ENCODE peak calls at places on chromosomes 3 and 15, in ten cellular contexts. C is heart right ventricle, D is Calu3, K is psoas muscle, U is GM23338, X is kidney, Z is fibroblast of mammary gland, I is astrocyte of the cerebellum, P is GM13976, S is B cell. N is an unnamed sample.

GRCh38 chr3:170154084-170154483 is 27.4 kb downstream of the PHC3 start:
- DNase-seq in C (no peak), D (no peak), K (no peak), U (no peak), X (no peak), Z (peak), I (no peak), P (no peak), S (no peak), N (peak)

GRCh38 chr3:30711867-30712266 is 105.5 kb downstream of the TGFBR2 start:
- DNase-seq in C (no peak), D (no peak), K (no peak), U (no peak), X (no peak), Z (no peak), I (no peak), P (no peak), S (no peak), N (no peak)

GRCh38 chr15:29652595-29652994 is 169.7 kb downstream of the TJP1 start:
- DNase-seq in C (no peak), D (no peak), K (no peak), U (no peak), X (no peak), Z (no peak), I (no peak), P (no peak), S (no peak), N (no peak)

GRCh38 chr3:120615863-120616599 is 19.9 kb downstream of the NDUFB4 start:
- DNase-seq in C (peak), D (no peak), K (peak), U (peak), X (peak), Z (peak), I (no peak), P (no peak), S (no peak), N (peak)

GRCh38 chr15:45734244-45734643 is 99.4 kb downstream of the SQOR start:
- DNase-seq in C (no peak), D (no peak), K (no peak), U (no peak), X (no peak), Z (no peak), I (no peak), P (no peak), S (no peak), N (no peak)

GRCh38 chr3:131217296-131217741 is 164.3 kb upstream of the NUDT16 start:
- DNase-seq in C (no peak), D (peak), K (no peak), U (no peak), X (no peak), Z (peak), I (no peak), P (no peak), S (no peak), N (no peak)

GRCh38 chr15:34984884-34985630 is 3.0 kb downstream of the ZNF770 start:
- DNase-seq in C (no peak), D (no peak), K (peak), U (no peak), X (no peak), Z (peak), I (no peak), P (no peak), S (no peak), N (no peak)

GRCh38 chr15:31440754-31441298 is 114.2 kb downstream of the KLF13 start:
- DNase-seq in C (peak), D (no peak), K (peak), U (peak), X (peak), Z (peak), I (no peak), P (peak), S (peak), N (no peak)

GRCh38 chr3:127140501-127141460 is 52.1 kb upstream of the PRR23E start:
- DNase-seq in C (no peak), D (no peak), K (no peak), U (no peak), X (no peak), Z (no peak), I (no peak), P (no peak), S (no peak), N (no peak)

GRCh38 chr15:27124287-27124830 is 153.4 kb downstream of the GABRG3 start:
- DNase-seq in C (no peak), D (no peak), K (no peak), U (no peak), X (no peak), Z (no peak), I (no peak), P (no peak), S (no peak), N (no peak)

GRCh38 chr3:12479919-12480425 is 4.3 kb upstream of the TSEN2 start:
- DNase-seq in C (peak), D (peak), K (no peak), U (peak), X (no peak), Z (peak), I (peak), P (peak), S (peak), N (no peak)

GRCh38 chr3:156417733-156418132 is 137.2 kb downstream of the SSR3 start:
- DNase-seq in C (no peak), D (no peak), K (no peak), U (no peak), X (no peak), Z (no peak), I (no peak), P (no peak), S (no peak), N (no peak)

GRCh38 chr15:98794754-98795153 is 146.4 kb downstream of the IGF1R start:
- DNase-seq in C (no peak), D (no peak), K (no peak), U (peak), X (no peak), Z (peak), I (no peak), P (no peak), S (no peak), N (no peak)

GRCh38 chr3:11452988-11453847 is 181.0 kb downstream of the ATG7 start:
- DNase-seq in C (peak), D (no peak), K (no peak), U (no peak), X (no peak), Z (peak), I (peak), P (no peak), S (no peak), N (no peak)

GRCh38 chr15:32641517-32642059 is at the start of gene SCG5:
- DNase-seq in C (no peak), D (no peak), K (no peak), U (peak), X (no peak), Z (peak), I (no peak), P (no peak), S (no peak), N (no peak)

GRCh38 chr15:87477056-87477455 is 779.5 kb downstream of the NTRK3 start:
- DNase-seq in C (no peak), D (no peak), K (no peak), U (no peak), X (no peak), Z (no peak), I (no peak), P (no peak), S (no peak), N (no peak)

GRCh38 chr3:183410280-183410679 is 18.1 kb downstream of the MCF2L2 start:
- DNase-seq in C (no peak), D (no peak), K (no peak), U (no peak), X (no peak), Z (peak), I (no peak), P (no peak), S (no peak), N (no peak)

GRCh38 chr3:141114816-141115458 is 63.8 kb downstream of the SPSB4 start:
- DNase-seq in C (no peak), D (peak), K (no peak), U (peak), X (no peak), Z (no peak), I (no peak), P (no peak), S (no peak), N (no peak)

GRCh38 chr3:50233176-50233575 is 2.8 kb upstream of the GNAI2 start:
- DNase-seq in C (no peak), D (no peak), K (no peak), U (no peak), X (no peak), Z (no peak), I (no peak), P (no peak), S (no peak), N (no peak)

DNA sequence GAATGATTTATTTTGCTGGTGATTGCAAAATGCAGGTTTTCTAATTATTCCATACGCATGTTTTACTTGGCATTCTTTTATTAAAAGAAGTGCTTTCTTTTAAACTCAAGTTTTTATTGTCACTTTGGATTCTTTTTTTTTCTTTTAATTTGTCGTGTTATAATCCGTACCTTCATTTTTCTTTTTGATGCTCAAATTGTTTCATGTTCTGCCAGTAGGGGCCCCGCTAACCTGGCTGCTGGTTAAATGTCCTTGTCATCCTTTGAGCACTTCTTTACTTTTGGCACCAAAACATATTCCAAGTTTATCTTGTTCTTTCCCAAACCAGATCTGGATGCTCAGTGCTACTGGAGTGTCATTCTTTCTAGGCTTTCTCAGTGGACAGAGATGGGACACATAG is 31.6 kb downstream of the MED12L start:
- DNase-seq in C (no peak), D (no peak), K (no peak), U (no peak), X (no peak), Z (no peak), I (no peak), P (no peak), S (no peak), N (no peak)
- TF ChIP-seq CTCF in C (no peak), D (no peak), K (no peak), U (peak), X (no peak), Z (no peak), I (no peak), P (no peak), S (no peak), N (no peak)

DNA sequence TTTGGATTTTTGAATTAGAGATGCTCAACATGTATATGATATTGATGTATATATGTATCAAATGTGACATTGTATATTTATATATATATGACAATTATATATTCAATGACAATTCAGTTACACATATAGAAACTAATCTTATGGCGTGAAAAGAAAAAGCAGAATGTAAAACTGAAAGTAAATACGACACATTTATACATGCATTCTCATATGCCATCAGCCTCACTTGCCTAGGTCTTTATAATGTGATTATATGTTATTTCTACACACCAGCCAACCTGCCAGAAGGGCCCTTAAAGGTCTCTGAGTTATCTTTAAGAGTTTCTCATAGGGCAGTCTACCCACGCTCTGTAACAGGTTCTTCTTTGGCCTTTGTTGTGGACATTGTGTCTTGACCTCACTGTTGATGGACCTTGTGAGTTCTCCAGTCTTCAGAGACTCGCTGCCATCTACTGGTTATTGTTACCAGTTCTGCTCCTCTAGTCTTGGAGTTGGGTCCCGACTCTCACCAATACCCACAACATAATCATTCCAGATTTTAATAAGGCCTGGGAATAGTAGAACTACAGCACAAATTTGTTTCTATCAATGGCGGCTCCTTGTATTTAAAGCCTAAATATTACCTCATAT is 371.5 kb upstream of the GOLIM4 start:
- DNase-seq in C (peak), D (peak), K (no peak), U (peak), X (no peak), Z (peak), I (peak), P (peak), S (no peak), N (peak)
- TF ChIP-seq CTCF in C (peak), D (peak), K (peak), U (peak), X (no peak), Z (peak), I (peak), P (peak), S (no peak), N (peak)

GRCh38 chr3:128725547-128725931 is 444 bp upstream of the RAB7A start:
- DNase-seq in C (no peak), D (no peak), K (no peak), U (no peak), X (no peak), Z (no peak), I (no peak), P (no peak), S (peak), N (no peak)

GRCh38 chr3:128726691-128727031 is 678 bp downstream of the RAB7A start:
- DNase-seq in C (peak), D (peak), K (peak), U (peak), X (peak), Z (peak), I (peak), P (no peak), S (no peak), N (peak)

GRCh38 chr3:128727485-128727884 is 1.5 kb downstream of the RAB7A start:
- DNase-seq in C (no peak), D (no peak), K (no peak), U (no peak), X (no peak), Z (no peak), I (no peak), P (no peak), S (no peak), N (no peak)

GRCh38 chr3:128727059-128727458 is 1.1 kb downstream of the RAB7A start:
- DNase-seq in C (no peak), D (no peak), K (no peak), U (no peak), X (no peak), Z (no peak), I (no peak), P (no peak), S (no peak), N (no peak)

DNA sequence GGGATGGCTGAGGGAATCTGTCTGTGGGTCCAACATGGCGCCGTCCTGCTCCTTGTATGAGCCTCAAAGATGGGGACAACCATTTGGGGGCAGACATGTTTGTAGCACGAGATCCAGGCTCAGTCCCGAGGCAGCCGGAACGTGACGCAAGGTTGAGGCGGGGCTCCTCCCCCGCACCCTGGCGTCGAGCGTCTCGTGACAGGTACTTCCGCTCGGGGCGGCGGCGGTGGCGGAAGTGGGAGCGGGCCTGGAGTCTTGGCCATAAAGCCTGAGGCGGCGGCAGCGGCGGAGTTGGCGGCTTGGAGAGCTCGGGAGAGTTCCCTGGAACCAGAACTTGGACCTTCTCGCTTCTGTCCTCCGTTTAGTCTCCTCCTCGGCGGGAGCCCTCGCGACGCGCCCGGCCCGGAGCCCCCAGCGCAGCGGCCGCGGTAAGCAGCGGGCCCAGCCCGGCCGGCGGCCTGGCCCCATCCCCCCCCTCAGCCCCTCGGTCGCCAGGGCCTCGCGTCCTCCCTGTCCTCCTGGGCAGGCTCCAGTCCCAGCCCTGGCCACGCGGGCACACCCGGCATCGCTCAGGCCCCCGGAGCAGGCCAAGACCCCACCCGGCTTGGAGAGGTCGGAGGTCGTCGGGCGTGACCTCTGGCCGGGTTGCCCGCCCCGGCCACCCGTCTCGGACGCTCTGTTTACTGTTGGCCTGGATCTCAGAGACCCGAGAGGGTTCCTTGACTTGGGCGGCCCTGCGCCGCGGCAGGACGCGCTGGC is at the start of gene RAB7A:
- DNase-seq in C (peak), D (peak), K (peak), U (peak), X (peak), Z (peak), I (peak), P (peak), S (peak), N (peak)
- TF ChIP-seq CTCF in C (peak), D (no peak), K (no peak), U (no peak), X (no peak), Z (no peak), I (no peak), P (no peak), S (no peak), N (no peak)

GRCh38 chr3:134161817-134162396 is 88.8 kb downstream of the RYK start:
- DNase-seq in C (no peak), D (no peak), K (no peak), U (peak), X (no peak), Z (no peak), I (no peak), P (no peak), S (no peak), N (no peak)
- TF ChIP-seq CTCF in C (no peak), D (no peak), K (no peak), U (peak), X (no peak), Z (peak), I (no peak), P (no peak), S (no peak), N (no peak)